ENCODE peak calls at places on chromosomes 12 and 14, in seven cellular contexts. D is GM10248; M is stimulated activated CD8-positive, alpha-beta memory T cell treated with anti-CD3 and anti-CD28 coated beads, Interleukin-15, amount 100 ng/mL, for 24 hours; T is LoVo; S is NCI-H345; Z is anterior cingulate cortex; B is MCF 10A. I is an unnamed sample.

GRCh38 chr12:21615441-21615840 is 10.8 kb upstream of the GYS2 start:
- DNase-seq in D (no peak), M (no peak), T (no peak), S (no peak), Z (no peak), B (no peak), I (no peak)

GRCh38 chr12:66905201-66905600 is 226.3 kb upstream of the GRIP1 start:
- DNase-seq in D (no peak), M (no peak), T (no peak), S (no peak), Z (no peak), B (no peak), I (no peak)

GRCh38 chr14:69056389-69056788 is 77.3 kb upstream of the ACTN1 start:
- DNase-seq in D (no peak), M (no peak), T (no peak), S (no peak), Z (peak), B (no peak), I (no peak)

GRCh38 chr14:71320107-71320733 is 413.0 kb downstream of the PCNX1 start:
- DNase-seq in D (peak), M (peak), T (peak), S (peak), Z (peak), B (peak), I (peak)

GRCh38 chr14:95597784-95598204 is 62.9 kb downstream of the GLRX5 start:
- DNase-seq in D (peak), M (no peak), T (no peak), S (peak), Z (peak), B (no peak), I (peak)

GRCh38 chr12:4628406-4628805 is 20.4 kb downstream of the AKAP3 start:
- DNase-seq in D (no peak), M (no peak), T (no peak), S (no peak), Z (no peak), B (peak), I (no peak)

GRCh38 chr12:51247523-51248206 is 9.0 kb downstream of the DAZAP2 start:
- DNase-seq in D (no peak), M (no peak), T (no peak), S (peak), Z (no peak), B (no peak), I (peak)

GRCh38 chr12:117854339-117855012 is 114.3 kb downstream of the KSR2 start:
- DNase-seq in D (peak), M (no peak), T (peak), S (peak), Z (peak), B (peak), I (peak)

GRCh38 chr14:68783408-68784297 is 9.2 kb downstream of the ZFP36L1 start:
- DNase-seq in D (no peak), M (no peak), T (no peak), S (no peak), Z (no peak), B (no peak), I (peak)

GRCh38 chr12:52280796-52281560 is 6.5 kb downstream of the KRT86 start:
- DNase-seq in D (no peak), M (no peak), T (peak), S (no peak), Z (no peak), B (peak), I (no peak)

GRCh38 chr12:122250047-122250446 is 16.2 kb downstream of the VPS33A start:
- DNase-seq in D (no peak), M (no peak), T (no peak), S (no peak), Z (no peak), B (no peak), I (no peak)

GRCh38 chr12:99131761-99132199 is 486.7 kb downstream of the APAF1 start:
- DNase-seq in D (peak), M (no peak), T (no peak), S (no peak), Z (peak), B (no peak), I (peak)

GRCh38 chr14:64604854-64605253 is 55.1 kb downstream of the PPP1R36 start:
- DNase-seq in D (no peak), M (no peak), T (no peak), S (peak), Z (no peak), B (no peak), I (no peak)

GRCh38 chr12:85253823-85254222 is 26.2 kb upstream of the ALX1 start:
- DNase-seq in D (no peak), M (no peak), T (no peak), S (no peak), Z (no peak), B (no peak), I (no peak)

GRCh38 chr14:58055497-58055896 is 96.5 kb downstream of the ARMH4 start:
- DNase-seq in D (no peak), M (no peak), T (no peak), S (no peak), Z (no peak), B (no peak), I (no peak)

GRCh38 chr12:102946042-102946441 is 11.4 kb upstream of the ASCL1 start:
- DNase-seq in D (no peak), M (no peak), T (no peak), S (no peak), Z (no peak), B (peak), I (no peak)

GRCh38 chr12:103800252-103800771 is 40.7 kb downstream of the NT5DC3 start:
- DNase-seq in D (no peak), M (no peak), T (peak), S (peak), Z (peak), B (peak), I (no peak)

GRCh38 chr12:58268080-58268479 is 326.7 kb downstream of the ATP23 start:
- DNase-seq in D (no peak), M (no peak), T (no peak), S (no peak), Z (no peak), B (no peak), I (no peak)

GRCh38 chr12:62190081-62190480 is 70.1 kb upstream of the USP15 start:
- DNase-seq in D (no peak), M (no peak), T (no peak), S (no peak), Z (no peak), B (no peak), I (no peak)

GRCh38 chr12:11496157-11496851 is 100.9 kb upstream of the PRB2 start:
- DNase-seq in D (no peak), M (no peak), T (no peak), S (no peak), Z (no peak), B (no peak), I (no peak)

GRCh38 chr12:85036241-85036707 is at the start of the genes LRRIQ1 and TSPAN19:
- DNase-seq in D (peak), M (no peak), T (peak), S (peak), Z (peak), B (peak), I (peak)

GRCh38 chr12:99619389-99620158 is 28.0 kb upstream of the GARIN6 start:
- DNase-seq in D (peak), M (no peak), T (no peak), S (no peak), Z (no peak), B (peak), I (no peak)

GRCh38 chr12:65232490-65233077 is 45.9 kb upstream of the MSRB3 start:
- DNase-seq in D (peak), M (no peak), T (peak), S (no peak), Z (no peak), B (peak), I (no peak)

GRCh38 chr14:49865431-49865859 is 12.9 kb upstream of the NEMF start:
- DNase-seq in D (no peak), M (peak), T (peak), S (peak), Z (peak), B (peak), I (no peak)

GRCh38 chr12:42946776-42947435 is 357.4 kb upstream of the PRICKLE1 start:
- DNase-seq in D (no peak), M (no peak), T (no peak), S (no peak), Z (no peak), B (no peak), I (no peak)

GRCh38 chr14:75205586-75205985 is 29.2 kb upstream of the TMED10 start:
- DNase-seq in D (no peak), M (no peak), T (no peak), S (no peak), Z (no peak), B (peak), I (no peak)

GRCh38 chr12:76944892-76945291 is 66.1 kb upstream of the CSRP2 start:
- DNase-seq in D (no peak), M (no peak), T (no peak), S (no peak), Z (no peak), B (no peak), I (no peak)

GRCh38 chr12:53055471-53056266 is 5.8 kb downstream of the TNS2 start:
- DNase-seq in D (no peak), M (no peak), T (no peak), S (no peak), Z (no peak), B (no peak), I (no peak)

GRCh38 chr12:51127050-51127729 is 43.8 kb upstream of the CSRNP2 start:
- DNase-seq in D (no peak), M (no peak), T (no peak), S (no peak), Z (no peak), B (peak), I (no peak)

GRCh38 chr12:56687225-56688128 is 607 bp downstream of the PTGES3 start:
- DNase-seq in D (peak), M (peak), T (peak), S (peak), Z (no peak), B (peak), I (no peak)

GRCh38 chr12:116862167-116862566 is 19.1 kb downstream of the HRK start:
- DNase-seq in D (no peak), M (no peak), T (no peak), S (no peak), Z (no peak), B (no peak), I (no peak)

GRCh38 chr14:28577711-28578131 is 188.9 kb upstream of the FOXG1 start:
- DNase-seq in D (no peak), M (no peak), T (no peak), S (no peak), Z (no peak), B (peak), I (no peak)

GRCh38 chr14:22526744-22527143 is 62.3 kb downstream of the DAD1 start:
- DNase-seq in D (no peak), M (no peak), T (no peak), S (no peak), Z (no peak), B (no peak), I (no peak)

GRCh38 chr12:88036368-88036965 is 7.3 kb upstream of the C12orf50 start:
- DNase-seq in D (no peak), M (no peak), T (no peak), S (no peak), Z (no peak), B (peak), I (no peak)

GRCh38 chr12:59041241-59042121 is 121.2 kb upstream of the LRIG3 start:
- DNase-seq in D (no peak), M (no peak), T (peak), S (no peak), Z (no peak), B (peak), I (no peak)

GRCh38 chr12:109305547-109305946 is 3.5 kb downstream of the FOXN4 start:
- DNase-seq in D (no peak), M (no peak), T (no peak), S (no peak), Z (no peak), B (no peak), I (no peak)

GRCh38 chr12:31591308-31591901 is 469 bp upstream of the DENND5B start:
- DNase-seq in D (peak), M (no peak), T (peak), S (no peak), Z (peak), B (no peak), I (no peak)

GRCh38 chr12:72872488-72872887 is 600.3 kb downstream of the TRHDE start:
- DNase-seq in D (no peak), M (no peak), T (no peak), S (peak), Z (no peak), B (no peak), I (no peak)

GRCh38 chr12:50546441-50547318 is 41.9 kb downstream of the DIP2B start:
- DNase-seq in D (no peak), M (no peak), T (no peak), S (no peak), Z (no peak), B (no peak), I (no peak)

GRCh38 chr14:87461704-87462103 is 531.3 kb downstream of the GALC start:
- DNase-seq in D (no peak), M (no peak), T (no peak), S (peak), Z (no peak), B (no peak), I (no peak)